ENCODE peak calls at places on chromosomes 2 and 18, in six cellular contexts. One of them, this sample, is unnamed.

GRCh38 chr18:49616618-49617328 is 54.9 kb downstream of the LIPG start:
- DNase-seq in HepG2: no peak
- DNase-seq in SK-N-SH: no peak
- DNase-seq in HCT116: no peak
- DNase-seq in H1: no peak
- DNase-seq in K562: no peak
- DNase-seq in this sample: no peak

GRCh38 chr2:127080941-127081769 is 25.8 kb downstream of the BIN1 start:
- DNase-seq in H1: no peak
- DNase-seq in HCT116: no peak
- DNase-seq in HepG2: no peak
- DNase-seq in K562: no peak
- DNase-seq in SK-N-SH: no peak
- DNase-seq in this sample: no peak

GRCh38 chr2:10202136-10202535 is 79.6 kb downstream of the RRM2 start:
- DNase-seq in H1: no peak
- DNase-seq in K562: no peak
- DNase-seq in HepG2: no peak
- DNase-seq in SK-N-SH: no peak
- DNase-seq in HCT116: no peak
- DNase-seq in this sample: no peak

GRCh38 chr2:171434671-171434980 is 600 bp downstream of the DCAF17 start:
- DNase-seq in HCT116: no peak
- DNase-seq in H1: no peak
- DNase-seq in HepG2: peak; percentile 76
- DNase-seq in K562: no peak
- DNase-seq in SK-N-SH: no peak
- DNase-seq in this sample: no peak

GRCh38 chr2:195500878-195501277 is 156.1 kb upstream of the SLC39A10 start:
- DNase-seq in HepG2: no peak
- DNase-seq in HCT116: no peak
- DNase-seq in H1: no peak
- DNase-seq in K562: no peak
- DNase-seq in SK-N-SH: no peak
- DNase-seq in this sample: no peak

GRCh38 chr2:69082430-69082997 is 69.5 kb downstream of the ANTXR1 start:
- DNase-seq in K562: no peak
- DNase-seq in HepG2: peak; percentile 92
- DNase-seq in H1: no peak
- DNase-seq in SK-N-SH: no peak
- DNase-seq in HCT116: no peak
- DNase-seq in this sample: no peak

GRCh38 chr2:116810071-116810470 is 1004.4 kb upstream of the DDX18 start:
- DNase-seq in SK-N-SH: no peak
- DNase-seq in H1: no peak
- DNase-seq in HepG2: no peak
- DNase-seq in K562: no peak
- DNase-seq in HCT116: no peak
- DNase-seq in this sample: no peak

GRCh38 chr18:46226461-46226860 is 122.3 kb downstream of the HAUS1 start:
- DNase-seq in H1: no peak
- DNase-seq in HepG2: no peak
- DNase-seq in HCT116: no peak
- DNase-seq in SK-N-SH: no peak
- DNase-seq in K562: no peak
- DNase-seq in this sample: no peak

GRCh38 chr2:69767034-69767433 is 25.1 kb downstream of the ANXA4 start:
- DNase-seq in H1: no peak
- DNase-seq in HCT116: no peak
- DNase-seq in HepG2: no peak
- DNase-seq in SK-N-SH: no peak
- DNase-seq in K562: no peak
- DNase-seq in this sample: no peak

GRCh38 chr2:147388217-147388616 is 456.6 kb upstream of the ACVR2A start:
- DNase-seq in K562: no peak
- DNase-seq in SK-N-SH: no peak
- DNase-seq in H1: no peak
- DNase-seq in HCT116: no peak
- DNase-seq in HepG2: no peak
- DNase-seq in this sample: no peak

GRCh38 chr18:64803471-64803870 is 654.6 kb upstream of the LINC00305 start:
- DNase-seq in HepG2: no peak
- DNase-seq in H1: no peak
- DNase-seq in SK-N-SH: no peak
- DNase-seq in K562: no peak
- DNase-seq in HCT116: no peak
- DNase-seq in this sample: no peak

GRCh38 chr2:213152065-213152794 is 818 bp upstream of the IKZF2 start:
- DNase-seq in SK-N-SH: peak; percentile 72
- DNase-seq in K562: peak; percentile 36
- DNase-seq in H1: no peak
- DNase-seq in HCT116: peak; percentile 2
- DNase-seq in HepG2: peak; percentile 27
- DNase-seq in this sample: peak; percentile 23

GRCh38 chr18:8707946-8708345 is 2.6 kb downstream of the MTCL1 start:
- DNase-seq in HepG2: peak; percentile 52
- DNase-seq in SK-N-SH: no peak
- DNase-seq in HCT116: no peak
- DNase-seq in H1: no peak
- DNase-seq in K562: no peak
- DNase-seq in this sample: no peak

GRCh38 chr2:179180242-179180641 is 84.4 kb downstream of the SESTD1 start:
- DNase-seq in K562: no peak
- DNase-seq in HCT116: no peak
- DNase-seq in HepG2: peak; percentile 75
- DNase-seq in SK-N-SH: no peak
- DNase-seq in H1: no peak
- DNase-seq in this sample: no peak

GRCh38 chr2:150876201-150877085 is 385.2 kb downstream of the RBM43 start:
- DNase-seq in H1: no peak
- DNase-seq in HepG2: no peak
- DNase-seq in SK-N-SH: no peak
- DNase-seq in HCT116: no peak
- DNase-seq in K562: no peak
- DNase-seq in this sample: no peak

GRCh38 chr2:224909885-224910517 is 132.3 kb downstream of the DOCK10 start:
- DNase-seq in SK-N-SH: peak; percentile 65
- DNase-seq in H1: no peak
- DNase-seq in HepG2: no peak
- DNase-seq in HCT116: no peak
- DNase-seq in K562: no peak
- DNase-seq in this sample: no peak

GRCh38 chr2:63050916-63051794 is 525 bp downstream of the OTX1 start:
- DNase-seq in K562: peak; percentile 41
- DNase-seq in H1: no peak
- DNase-seq in HepG2: no peak
- DNase-seq in HCT116: no peak
- DNase-seq in SK-N-SH: peak; percentile 58
- DNase-seq in this sample: no peak
- H3K27me3 ChIP-seq in K562: no peaks in the 10 kb centered on the region
- H3K27me3 ChIP-seq in H1: peaks cover 40% of the 10 kb centered on the region
- H3K27me3 ChIP-seq in HepG2: no peaks in the 10 kb centered on the region
- H3K27me3 ChIP-seq in HCT116: no peaks in the 10 kb centered on the region
- H3K27me3 ChIP-seq in SK-N-SH: no peaks in the 10 kb centered on the region
- H3K27me3 ChIP-seq in this sample: peaks cover 96% of the 10 kb centered on the region

GRCh38 chr2:45218298-45218697 is 209.0 kb upstream of the SIX2 start:
- DNase-seq in HCT116: no peak
- DNase-seq in SK-N-SH: no peak
- DNase-seq in K562: no peak
- DNase-seq in H1: no peak
- DNase-seq in HepG2: no peak
- DNase-seq in this sample: no peak
- H3K9ac ChIP-seq in HCT116: no peak overlapping the region
- H3K9ac ChIP-seq in SK-N-SH: no peak overlapping the region
- H3K9ac ChIP-seq in K562: no peak overlapping the region
- H3K9ac ChIP-seq in H1: no peak overlapping the region
- H3K9ac ChIP-seq in HepG2: no peak overlapping the region
- H3K9ac ChIP-seq in this sample: no peak overlapping the region

GRCh38 chr2:232584238-232584637 is 33.7 kb downstream of the EIF4E2 start:
- DNase-seq in SK-N-SH: no peak
- DNase-seq in H1: no peak
- DNase-seq in HepG2: no peak
- DNase-seq in HCT116: no peak
- DNase-seq in K562: no peak
- DNase-seq in this sample: no peak
- TF ChIP-seq YY1 in SK-N-SH: no peak
- TF ChIP-seq YY1 in H1: no peak
- TF ChIP-seq YY1 in HepG2: no peak
- TF ChIP-seq YY1 in HCT116: no peak
- TF ChIP-seq YY1 in K562: no peak
- TF ChIP-seq YY1 in this sample: no peak

GRCh38 chr18:74531043-74531442 is 3.3 kb upstream of the CNDP1 start:
- DNase-seq in K562: no peak
- DNase-seq in HCT116: no peak
- DNase-seq in HepG2: no peak
- DNase-seq in H1: no peak
- DNase-seq in SK-N-SH: no peak
- DNase-seq in this sample: no peak

GRCh38 chr18:74533666-74534065 is 634 bp upstream of the CNDP1 start:
- DNase-seq in K562: no peak
- DNase-seq in SK-N-SH: no peak
- DNase-seq in H1: no peak
- DNase-seq in HepG2: no peak
- DNase-seq in HCT116: no peak
- DNase-seq in this sample: no peak

GRCh38 chr18:74534150-74534969 is at the start of gene CNDP1:
- DNase-seq in SK-N-SH: no peak
- DNase-seq in HepG2: no peak
- DNase-seq in HCT116: no peak
- DNase-seq in K562: no peak
- DNase-seq in H1: no peak
- DNase-seq in this sample: no peak

GRCh38 chr18:74532511-74533025 is 1.7 kb upstream of the CNDP1 start:
- DNase-seq in SK-N-SH: no peak
- DNase-seq in H1: no peak
- DNase-seq in K562: no peak
- DNase-seq in HCT116: no peak
- DNase-seq in HepG2: no peak
- DNase-seq in this sample: no peak

GRCh38 chr18:74534981-74535649 is 815 bp downstream of the CNDP1 start:
- DNase-seq in HCT116: no peak
- DNase-seq in H1: no peak
- DNase-seq in HepG2: no peak
- DNase-seq in K562: no peak
- DNase-seq in SK-N-SH: no peak
- DNase-seq in this sample: no peak
- H3K27me3 ChIP-seq in HCT116: peaks cover 3% of the 10 kb centered on the region
- H3K27me3 ChIP-seq in H1: no peaks in the 10 kb centered on the region
- H3K27me3 ChIP-seq in HepG2: peaks cover 2% of the 10 kb centered on the region
- H3K27me3 ChIP-seq in K562: peaks cover 16% of the 10 kb centered on the region
- H3K27me3 ChIP-seq in SK-N-SH: peaks cover 20% of the 10 kb centered on the region
- H3K27me3 ChIP-seq in this sample: no peaks in the 10 kb centered on the region

DNA sequence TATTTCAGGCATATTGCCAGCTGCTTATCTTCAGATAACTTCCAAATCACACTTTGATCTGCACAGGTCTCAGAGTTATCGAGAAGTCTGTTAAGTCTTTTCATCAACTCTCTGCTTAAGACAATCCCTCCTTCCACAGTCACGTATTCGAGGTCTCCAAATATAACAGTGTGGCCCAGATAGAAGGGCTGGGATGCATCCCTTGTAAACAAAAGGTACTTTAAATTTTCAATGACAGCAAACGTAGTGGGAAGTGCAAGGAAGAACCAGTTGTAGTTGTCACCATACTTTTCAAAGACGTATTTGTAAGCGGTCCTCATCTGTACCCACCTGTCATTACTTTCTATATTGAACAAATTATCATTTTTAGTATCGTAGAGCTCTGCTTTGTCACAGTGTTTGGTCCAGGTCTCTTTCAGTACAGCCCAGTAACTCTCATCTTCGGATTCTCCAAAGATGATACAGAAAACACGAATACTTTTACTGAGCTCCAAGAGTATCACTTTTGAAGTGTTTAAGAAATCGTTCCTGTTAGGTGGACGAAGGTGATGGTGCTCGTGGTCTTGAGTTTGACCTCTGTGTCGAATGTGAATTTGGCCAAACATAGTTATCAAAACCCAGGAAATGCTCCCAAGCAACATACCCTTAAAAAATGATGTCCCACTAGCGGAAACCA is 445 bp downstream of the C1GALT1C1L start:
- DNase-seq in HCT116: no peak
- DNase-seq in K562: no peak
- DNase-seq in HepG2: no peak
- DNase-seq in SK-N-SH: peak; percentile 19
- DNase-seq in H1: no peak
- DNase-seq in this sample: no peak
- H3K9ac ChIP-seq in HCT116: peak overlapping the region; percentile 11
- H3K9ac ChIP-seq in K562: peak overlapping the region; percentile 59
- H3K9ac ChIP-seq in HepG2: peak overlapping the region; percentile 56
- H3K9ac ChIP-seq in SK-N-SH: peak overlapping the region; percentile 45
- H3K9ac ChIP-seq in H1: no peak overlapping the region
- H3K9ac ChIP-seq in this sample: no peak overlapping the region

GRCh38 chr2:20638014-20638413 is 12.9 kb downstream of the HS1BP3 start:
- DNase-seq in K562: no peak
- DNase-seq in HepG2: no peak
- DNase-seq in HCT116: no peak
- DNase-seq in H1: no peak
- DNase-seq in SK-N-SH: no peak
- DNase-seq in this sample: no peak

GRCh38 chr2:20637147-20637546 is 13.8 kb downstream of the HS1BP3 start:
- DNase-seq in SK-N-SH: no peak
- DNase-seq in HepG2: no peak
- DNase-seq in HCT116: no peak
- DNase-seq in H1: no peak
- DNase-seq in K562: no peak
- DNase-seq in this sample: no peak

GRCh38 chr2:20634430-20635095 is 16.3 kb downstream of the HS1BP3 start:
- DNase-seq in HepG2: no peak
- DNase-seq in H1: no peak
- DNase-seq in SK-N-SH: peak; percentile 57
- DNase-seq in K562: no peak
- DNase-seq in HCT116: no peak
- DNase-seq in this sample: no peak

GRCh38 chr2:20635096-20635475 is 15.8 kb downstream of the HS1BP3 start:
- DNase-seq in K562: no peak
- DNase-seq in SK-N-SH: no peak
- DNase-seq in HepG2: no peak
- DNase-seq in HCT116: no peak
- DNase-seq in H1: no peak
- DNase-seq in this sample: no peak

GRCh38 chr2:20635698-20636584 is 15.0 kb downstream of the HS1BP3 start:
- DNase-seq in HCT116: peak; percentile 21
- DNase-seq in HepG2: peak; percentile 74
- DNase-seq in SK-N-SH: peak; percentile 98
- DNase-seq in K562: peak; percentile 85
- DNase-seq in H1: peak; percentile 70
- DNase-seq in this sample: peak; percentile 79
- TF ChIP-seq YY1 in HCT116: peak; percentile 62
- TF ChIP-seq YY1 in HepG2: peak; percentile 89
- TF ChIP-seq YY1 in SK-N-SH: peak; percentile 51
- TF ChIP-seq YY1 in K562: peak; percentile 77
- TF ChIP-seq YY1 in H1: peak; percentile 87
- TF ChIP-seq YY1 in this sample: no peak